ENCODE peak calls at places on chromosomes 13 and 19, in eight cellular contexts. Z is lower leg skin, O is NB4, S is GM23338, F is bronchial epithelial cell, Y is AG09309, M is heart right ventricle, H is neural crest cell. V is an unnamed sample.

GRCh38 chr19:37227996-37228395 is 10.0 kb downstream of the ZNF383 start:
- DNase-seq in O (peak), F (no peak), H (no peak), Y (no peak), S (peak), M (no peak), Z (no peak), V (no peak)

GRCh38 chr13:30143671-30144400 is 163.5 kb downstream of the KATNAL1 start:
- DNase-seq in F (peak), M (no peak), Z (no peak), S (no peak), Y (no peak), H (no peak), O (peak), V (no peak)

GRCh38 chr19:54707932-54708331 is 16.3 kb upstream of the KIR3DL3 start:
- DNase-seq in O (peak), F (no peak), H (no peak), Z (no peak), M (no peak), S (no peak), Y (no peak), V (peak)

GRCh38 chr13:75357576-75358295 is 124.2 kb downstream of the TBC1D4 start:
- DNase-seq in Y (no peak), H (peak), S (peak), F (peak), O (peak), M (no peak), Z (no peak), V (peak)

GRCh38 chr19:14437578-14438140 is 4.6 kb downstream of the PKN1 start:
- DNase-seq in O (no peak), M (no peak), H (no peak), Z (no peak), F (no peak), Y (no peak), S (no peak), V (no peak)

GRCh38 chr19:38270587-38271167 is 6.3 kb downstream of the SPINT2 start:
- DNase-seq in O (no peak), H (no peak), Z (no peak), S (no peak), F (no peak), M (no peak), Y (no peak), V (no peak)

GRCh38 chr13:77386880-77387606 is 60.1 kb upstream of the MYCBP2 start:
- DNase-seq in M (no peak), H (no peak), Z (peak), S (no peak), F (no peak), Y (peak), O (peak), V (peak)

GRCh38 chr19:13077233-13077632 is 25.4 kb downstream of the LYL1 start:
- DNase-seq in Z (no peak), H (no peak), S (peak), F (no peak), O (no peak), M (no peak), Y (no peak), V (no peak)

GRCh38 chr19:18520848-18521691 is 800 bp downstream of the ELL start:
- DNase-seq in F (peak), O (peak), M (peak), Z (peak), H (peak), S (peak), Y (no peak), V (no peak)

GRCh38 chr19:39841041-39841440 is 5.1 kb downstream of the FBL start:
- DNase-seq in Z (no peak), Y (no peak), F (no peak), S (no peak), H (no peak), M (no peak), O (no peak), V (no peak)

GRCh38 chr19:39845172-39845571 is 1.0 kb downstream of the FBL start:
- DNase-seq in O (no peak), F (no peak), Z (no peak), Y (no peak), H (no peak), M (no peak), S (no peak), V (no peak)

GRCh38 chr19:39840492-39840891 is 5.7 kb downstream of the FBL start:
- DNase-seq in O (no peak), F (no peak), Z (no peak), H (no peak), Y (no peak), M (no peak), S (no peak), V (no peak)

GRCh38 chr19:39843919-39844793 is 2.0 kb downstream of the FBL start:
- DNase-seq in S (peak), Y (no peak), Z (no peak), F (peak), O (peak), M (no peak), H (no peak), V (peak)

DNA sequence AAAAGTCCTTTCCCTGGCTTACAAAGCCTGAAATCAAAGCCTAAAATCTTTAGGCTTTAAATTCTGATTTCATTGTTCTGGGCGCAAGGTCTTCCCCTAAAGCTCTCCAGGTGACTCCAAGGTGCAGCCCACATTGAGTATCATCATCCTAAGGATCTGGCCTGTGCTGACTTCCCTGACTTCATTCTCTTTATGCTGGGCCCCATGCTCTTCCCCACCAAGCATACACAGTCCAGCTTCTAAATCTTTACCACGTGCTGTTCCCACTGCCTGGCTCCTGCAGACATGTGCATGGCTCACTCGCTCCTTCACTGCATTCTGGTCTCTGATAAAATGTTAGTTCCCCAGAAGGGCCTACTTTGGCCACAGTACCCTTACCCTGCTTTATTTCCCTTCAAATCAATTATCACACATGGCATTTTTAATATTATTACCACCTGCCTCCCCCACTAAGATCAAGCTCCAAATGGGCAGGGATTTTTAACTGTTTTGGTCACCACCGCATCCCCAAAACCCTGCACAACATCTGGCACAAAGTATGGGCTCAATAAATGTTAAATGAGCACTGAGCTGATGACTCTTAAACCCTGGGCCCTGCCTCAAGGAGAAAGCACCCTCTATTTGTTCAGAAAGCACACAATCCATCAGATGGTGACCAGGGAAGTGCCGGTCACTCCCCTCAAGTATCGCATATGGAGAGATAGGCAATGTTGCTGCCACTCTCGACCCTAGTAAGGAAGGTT is 3.3 kb downstream of the FBL start:
- DNase-seq in S (no peak), Y (no peak), F (no peak), M (no peak), H (no peak), Z (no peak), O (no peak), V (no peak)
- TF ChIP-seq CTCF in S (no peak), Y (no peak), F (no peak), M (no peak), H (peak), Z (no peak), O (no peak), V (no peak)

GRCh38 chr19:31232871-31233270 is 116.4 kb downstream of the TSHZ3 start:
- DNase-seq in F (peak), S (no peak), O (no peak), Y (peak), H (no peak), M (no peak), Z (no peak), V (no peak)

GRCh38 chr19:31233288-31233687 is 115.9 kb downstream of the TSHZ3 start:
- DNase-seq in Y (no peak), S (no peak), F (no peak), O (no peak), M (no peak), H (no peak), Z (no peak), V (no peak)

GRCh38 chr19:31231181-31231580 is 118.1 kb downstream of the TSHZ3 start:
- DNase-seq in O (no peak), Z (no peak), M (no peak), F (no peak), H (no peak), S (no peak), Y (no peak), V (no peak)

GRCh38 chr19:31235806-31236205 is 113.4 kb downstream of the TSHZ3 start:
- DNase-seq in Z (no peak), S (no peak), M (no peak), Y (no peak), O (no peak), H (no peak), F (peak), V (no peak)

DNA sequence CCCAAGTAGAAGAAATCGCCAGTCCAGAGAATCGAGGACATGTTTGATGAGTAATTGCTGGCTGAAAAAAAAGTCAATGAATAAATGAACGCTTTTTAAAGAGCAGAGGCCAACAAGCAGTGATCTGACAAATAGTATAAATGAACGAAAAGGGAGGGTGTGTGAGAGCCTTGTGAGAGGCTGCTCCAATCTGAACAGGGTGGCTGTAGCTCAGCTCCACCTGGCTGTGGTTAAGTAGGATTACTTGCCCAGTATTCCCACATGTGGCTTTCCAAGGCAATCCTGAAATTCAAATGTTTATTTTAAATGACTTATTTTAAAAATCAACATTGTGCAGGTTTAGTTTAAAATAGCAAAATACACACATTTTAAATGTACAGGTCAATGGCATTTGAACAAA is 117.0 kb downstream of the TSHZ3 start:
- DNase-seq in S (peak), O (no peak), M (no peak), Z (no peak), H (no peak), F (no peak), Y (peak), V (no peak)
- TF ChIP-seq CTCF in S (peak), O (no peak), M (no peak), Z (no peak), H (no peak), F (no peak), Y (no peak), V (no peak)

DNA sequence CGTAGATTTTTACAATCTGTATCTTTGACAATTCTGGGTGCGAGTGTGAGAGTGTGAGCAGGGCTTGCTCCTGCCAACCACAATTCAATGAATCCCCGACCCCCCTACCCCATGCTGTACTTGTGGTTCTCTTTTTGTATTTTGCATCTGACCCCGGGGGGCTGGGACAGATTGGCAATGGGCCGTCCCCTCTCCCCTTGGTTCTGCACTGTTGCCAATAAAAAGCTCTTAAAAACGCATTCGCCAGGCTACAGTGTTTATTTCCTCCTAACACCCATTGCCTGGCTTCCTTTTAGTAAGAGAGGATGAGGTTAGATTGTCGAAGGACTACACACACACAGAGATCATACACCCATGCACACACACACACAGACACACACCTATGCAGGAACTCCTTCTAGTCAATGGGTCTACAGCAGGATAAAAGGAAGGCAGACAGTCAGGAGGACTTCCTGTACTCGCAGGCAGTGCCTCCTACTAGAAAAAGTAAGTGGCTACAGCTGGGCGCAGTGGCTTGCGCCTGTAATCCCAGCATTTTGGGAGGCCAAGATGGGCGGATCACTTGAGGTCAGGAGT is 7.2 kb downstream of the FOSB start:
- DNase-seq in Y (no peak), Z (no peak), M (no peak), F (peak), H (no peak), O (no peak), S (no peak), V (no peak)
- TF ChIP-seq CTCF in Y (no peak), Z (no peak), M (no peak), F (no peak), H (no peak), O (no peak), S (no peak), V (no peak)

DNA sequence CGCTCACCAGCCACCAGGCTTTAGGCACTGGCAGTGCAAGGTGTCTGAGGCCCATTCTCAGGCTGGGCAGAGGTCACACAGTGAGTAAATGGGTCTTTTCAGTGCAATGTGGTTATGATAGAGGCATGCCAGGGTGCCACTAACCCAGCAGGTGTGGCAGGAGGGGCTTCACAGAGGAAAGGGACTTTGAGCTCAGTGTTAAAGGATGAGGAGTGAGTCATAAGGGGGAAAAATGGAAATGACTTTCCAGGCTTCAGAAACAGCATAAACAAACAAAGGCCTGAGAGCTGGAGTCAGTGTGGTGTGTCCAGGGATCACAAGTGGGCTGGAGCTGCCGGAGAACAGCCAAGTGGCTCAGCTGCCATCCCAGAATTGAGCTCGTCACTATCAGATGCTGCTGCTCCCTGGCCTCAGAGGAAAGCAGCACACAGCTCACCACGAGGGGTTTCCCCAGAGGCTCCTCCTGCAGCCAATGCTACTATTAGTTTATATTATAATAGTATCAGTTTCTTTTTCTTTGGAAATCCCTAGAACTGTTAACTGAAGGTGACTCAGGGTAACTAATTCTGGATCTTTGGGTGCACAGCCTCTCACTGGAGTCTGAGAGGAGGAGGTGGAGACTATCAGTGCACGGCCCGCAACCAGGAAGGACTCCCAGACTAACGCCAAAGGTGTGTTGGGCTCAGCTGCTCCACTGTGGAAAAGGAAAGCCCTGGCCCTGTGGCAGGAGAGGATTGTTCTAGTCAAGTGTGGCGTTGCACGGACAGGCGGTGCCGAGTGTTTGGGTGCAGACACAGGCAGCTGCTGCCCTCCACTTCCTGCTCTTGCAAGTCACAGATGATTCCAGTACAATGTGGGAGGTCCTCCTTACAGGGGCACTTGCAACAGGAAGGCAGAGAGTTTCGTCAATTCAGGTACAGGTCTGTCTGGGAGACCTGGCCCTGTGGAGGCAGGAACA is 39.5 kb downstream of the DHRS12 start:
- DNase-seq in O (no peak), M (peak), S (no peak), F (peak), Z (peak), H (no peak), Y (peak), V (peak)
- TF ChIP-seq CTCF in O (no peak), M (no peak), S (no peak), F (no peak), Z (no peak), H (no peak), Y (no peak), V (no peak)

GRCh38 chr13:94416454-94417080 is 62.9 kb downstream of the DCT start:
- DNase-seq in Y (no peak), S (peak), Z (no peak), M (no peak), H (peak), O (peak), F (peak), V (no peak)
- TF ChIP-seq CTCF in Y (peak), S (peak), Z (no peak), M (no peak), H (peak), O (peak), F (peak), V (no peak)

GRCh38 chr19:11587302-11587972 is 9.8 kb upstream of the ZNF627 start:
- DNase-seq in M (peak), Y (no peak), O (peak), H (peak), F (peak), S (peak), Z (peak), V (peak)

GRCh38 chr19:11594084-11594483 is 3.2 kb upstream of the ZNF627 start:
- DNase-seq in M (no peak), H (no peak), O (no peak), F (no peak), Z (no peak), Y (no peak), S (no peak), V (no peak)

DNA sequence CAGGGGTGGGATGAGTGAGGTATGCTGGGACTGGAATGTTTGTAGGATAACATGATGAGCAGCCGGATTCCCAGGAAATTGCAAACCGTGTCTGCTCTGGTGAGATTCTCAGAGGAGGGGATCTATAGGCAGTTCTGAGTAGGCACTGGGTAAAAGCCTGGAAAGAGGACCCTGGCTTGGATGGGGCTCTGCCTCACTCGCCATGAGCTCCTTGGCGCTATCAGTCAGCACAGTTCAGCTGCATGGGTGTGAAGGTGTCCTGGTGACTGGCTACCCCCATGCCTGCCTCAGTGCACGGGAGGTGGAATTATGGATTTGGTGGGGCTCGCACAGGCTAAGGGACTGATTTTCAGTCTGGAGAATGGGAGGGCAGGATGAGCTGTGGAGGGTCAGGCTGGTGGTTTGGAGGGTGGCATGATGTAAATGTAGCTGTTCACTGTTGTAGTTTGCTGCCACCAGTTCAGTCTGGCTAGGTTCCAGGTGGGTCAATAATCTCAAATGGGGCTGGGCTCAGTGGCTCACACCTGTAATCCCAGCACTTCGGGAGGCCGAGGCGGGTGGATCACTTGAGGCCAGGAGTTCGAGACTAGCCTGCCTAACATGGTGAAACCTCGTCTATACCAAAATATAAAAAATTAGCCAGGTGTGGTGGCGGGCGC is 9.2 kb upstream of the ZNF627 start:
- DNase-seq in Z (no peak), M (no peak), O (no peak), S (no peak), Y (no peak), F (no peak), H (no peak), V (no peak)
- TF ChIP-seq CTCF in Z (no peak), M (no peak), O (no peak), S (peak), Y (no peak), F (no peak), H (peak), V (no peak)

DNA sequence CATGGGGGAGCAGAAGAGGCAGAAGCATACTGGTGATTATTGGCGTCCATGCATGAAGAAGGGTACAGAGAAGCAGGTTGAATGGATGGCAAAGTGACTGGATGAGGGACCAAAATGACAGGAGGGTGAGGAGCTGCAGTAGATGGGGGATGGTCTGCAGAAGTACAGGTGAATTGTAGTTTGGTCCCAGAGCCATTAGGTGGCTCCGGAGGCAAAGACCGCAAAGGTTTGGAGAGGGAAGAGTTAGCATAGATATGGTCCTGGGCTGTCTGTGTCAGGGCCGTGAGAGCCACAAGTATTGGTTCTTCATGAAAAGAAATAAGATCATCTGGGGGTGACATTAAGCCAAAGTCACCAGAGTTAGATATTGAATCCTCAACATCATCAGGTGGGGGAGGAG is 59.0 kb upstream of the ZNF726 start:
- DNase-seq in H (no peak), F (no peak), O (peak), Z (no peak), M (no peak), S (peak), Y (no peak), V (no peak)
- TF ChIP-seq CTCF in H (no peak), F (no peak), O (no peak), Z (no peak), M (no peak), S (peak), Y (no peak), V (no peak)

GRCh38 chr19:33168528-33168927 is 25.6 kb upstream of the LRP3 start:
- DNase-seq in O (no peak), F (no peak), H (no peak), Y (no peak), Z (no peak), S (no peak), M (no peak), V (no peak)

GRCh38 chr19:33171222-33171795 is 22.8 kb upstream of the LRP3 start:
- DNase-seq in Y (no peak), S (no peak), F (no peak), H (no peak), O (no peak), M (no peak), Z (no peak), V (no peak)

GRCh38 chr19:33171916-33172359 is 22.2 kb upstream of the LRP3 start:
- DNase-seq in H (no peak), Y (no peak), M (no peak), O (no peak), S (no peak), F (peak), Z (no peak), V (no peak)

DNA sequence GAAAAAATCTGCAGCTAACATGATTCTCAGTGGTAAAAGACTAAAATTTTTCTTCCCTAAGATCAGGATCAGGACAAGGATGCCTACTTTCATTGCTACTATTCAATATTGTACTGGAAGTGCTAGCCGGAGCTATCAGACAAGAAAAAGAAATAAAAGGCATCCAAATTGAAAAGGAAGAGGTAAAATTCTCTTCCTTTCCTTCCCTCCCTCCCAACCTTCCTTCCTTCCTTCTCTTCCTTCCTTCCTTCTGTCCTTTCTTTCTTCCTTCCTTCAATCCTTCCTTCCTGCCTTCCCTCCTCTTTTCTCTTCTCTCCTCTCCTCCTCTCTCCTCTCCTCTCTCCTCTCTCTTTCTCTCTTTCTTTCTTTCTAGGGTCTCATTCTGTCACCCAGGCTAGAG is 26.7 kb upstream of the LRP3 start:
- DNase-seq in Z (no peak), F (no peak), H (no peak), S (no peak), M (no peak), O (no peak), Y (no peak), V (no peak)
- TF ChIP-seq CTCF in Z (no peak), F (no peak), H (no peak), S (no peak), M (no peak), O (no peak), Y (no peak), V (no peak)

V was measured in GM10248.